ENCODE peak calls at places on chromosomes 6 and 20, in nine cellular contexts. C is Calu3; Z is activated T-cell treated with anti-CD3 and anti-CD28 coated beads for 24 hours; V is fibroblast of the conjunctiva; S is AG04450; T is dermis blood vessel endothelial cell; U is HCT116; Y is stimulated activated naive CD4-positive, alpha-beta T cell; E is CD8-positive, alpha-beta T cell. W is an unnamed sample.

GRCh38 chr20:25858495-25859425 is 162.1 kb upstream of the ZNF337 start:
- DNase-seq in S (no peak), U (no peak), V (no peak), Y (no peak), E (no peak), C (no peak), T (no peak), Z (no peak), W (no peak)

GRCh38 chr20:35394271-35394670 is 17.5 kb downstream of the UQCC1 start:
- DNase-seq in C (no peak), T (no peak), E (no peak), Y (no peak), Z (no peak), U (no peak), V (no peak), S (no peak), W (no peak)

GRCh38 chr6:55669133-55669532 is 90.1 kb upstream of the HMGCLL1 start:
- DNase-seq in T (no peak), U (no peak), Y (no peak), E (no peak), Z (no peak), S (no peak), C (no peak), V (no peak), W (no peak)

GRCh38 chr6:137723273-137724017 is 143.6 kb upstream of the TNFAIP3 start:
- DNase-seq in Y (no peak), U (no peak), Z (no peak), T (no peak), V (no peak), E (no peak), S (no peak), C (no peak), W (no peak)

GRCh38 chr20:59082981-59083380 is 40.4 kb upstream of the PRELID3B start:
- DNase-seq in Y (no peak), Z (no peak), T (no peak), V (no peak), C (no peak), E (no peak), S (no peak), U (no peak), W (no peak)

GRCh38 chr6:158763440-158764187 is 55.6 kb downstream of the EZR start:
- DNase-seq in Z (no peak), Y (no peak), U (no peak), C (no peak), T (no peak), S (no peak), E (no peak), V (no peak), W (no peak)

GRCh38 chr6:151958332-151958731 is 150.8 kb downstream of the ESR1 start:
- DNase-seq in U (no peak), Z (no peak), E (no peak), S (no peak), T (no peak), V (no peak), C (peak), Y (no peak), W (no peak)

GRCh38 chr20:13571662-13572061 is 67.1 kb downstream of the TASP1 start:
- DNase-seq in S (no peak), T (no peak), C (no peak), Z (no peak), E (no peak), Y (no peak), V (no peak), U (no peak), W (no peak)

GRCh38 chr20:15482525-15482924 is 1090.7 kb downstream of the KIF16B start:
- DNase-seq in V (no peak), E (no peak), Y (no peak), U (no peak), S (no peak), C (no peak), Z (no peak), T (no peak), W (no peak)

GRCh38 chr20:45631184-45631583 is at the start of gene WFDC9:
- DNase-seq in U (no peak), Y (no peak), S (no peak), C (no peak), T (no peak), E (no peak), Z (no peak), V (no peak), W (no peak)

GRCh38 chr6:137303436-137303835 is 84.3 kb upstream of the IFNGR1 start:
- DNase-seq in T (no peak), V (no peak), S (no peak), U (no peak), Z (no peak), Y (no peak), E (no peak), C (no peak), W (no peak)

GRCh38 chr20:50049442-50050026 is 63.4 kb downstream of the UBE2V1 start:
- DNase-seq in Y (no peak), T (no peak), Z (no peak), S (no peak), C (no peak), E (no peak), U (no peak), V (no peak), W (no peak)

GRCh38 chr6:89734526-89734925 is 85.1 kb downstream of the MDN1 start:
- DNase-seq in Z (no peak), U (no peak), E (no peak), V (no peak), T (peak), S (no peak), C (no peak), Y (no peak), W (no peak)

GRCh38 chr6:31462026-31462963 is 35.6 kb upstream of the MICB start:
- DNase-seq in S (no peak), E (no peak), C (no peak), Y (no peak), U (no peak), T (peak), V (no peak), Z (no peak), W (no peak)

GRCh38 chr6:7479801-7480266 is 61.6 kb upstream of the DSP start:
- DNase-seq in U (peak), C (peak), Z (no peak), E (no peak), Y (no peak), T (peak), V (peak), S (no peak), W (no peak)

GRCh38 chr20:54433653-54434052 is 41.7 kb upstream of the DOK5 start:
- DNase-seq in S (no peak), E (no peak), T (no peak), V (no peak), U (no peak), Y (no peak), C (no peak), Z (no peak), W (no peak)

GRCh38 chr6:45775026-45775697 is 240.5 kb downstream of the CLIC5 start:
- DNase-seq in Z (no peak), U (no peak), T (no peak), Y (no peak), C (no peak), V (no peak), E (no peak), S (no peak), W (no peak)

GRCh38 chr6:166351715-166352285 is 9.5 kb upstream of the SFT2D1 start:
- DNase-seq in S (no peak), T (peak), Y (no peak), V (no peak), Z (no peak), E (no peak), C (peak), U (no peak), W (peak)

GRCh38 chr6:6736753-6737654 is 148.5 kb downstream of the LY86 start:
- DNase-seq in T (no peak), V (peak), Z (no peak), C (peak), E (no peak), U (no peak), Y (no peak), S (no peak), W (no peak)

GRCh38 chr6:75296811-75297779 is 12.5 kb upstream of the TMEM30A start:
- DNase-seq in V (peak), T (peak), S (no peak), Y (peak), Z (no peak), C (peak), U (peak), E (no peak), W (no peak)

GRCh38 chr20:63619086-63619485 is 7.8 kb downstream of the GMEB2 start:
- DNase-seq in Y (no peak), C (no peak), S (no peak), Z (no peak), T (no peak), U (no peak), V (no peak), E (no peak), W (no peak)

GRCh38 chr6:77231438-77232305 is 231.6 kb downstream of the HTR1B start:
- DNase-seq in V (no peak), U (no peak), Y (no peak), E (no peak), T (peak), C (no peak), S (no peak), Z (no peak), W (no peak)

GRCh38 chr6:34414999-34415858 is 10.6 kb downstream of the RPS10 start:
- DNase-seq in T (peak), C (peak), U (peak), Z (no peak), S (no peak), E (peak), Y (peak), V (peak), W (no peak)

GRCh38 chr6:4582506-4582905 is 193.7 kb upstream of the CDYL start:
- DNase-seq in V (peak), Z (no peak), U (no peak), C (no peak), T (no peak), E (no peak), S (peak), Y (no peak), W (no peak)

GRCh38 chr20:56636701-56637100 is 7.6 kb downstream of the TFAP2C start:
- DNase-seq in S (no peak), Z (no peak), C (no peak), E (no peak), T (no peak), U (no peak), V (peak), Y (no peak), W (no peak)

GRCh38 chr6:30842754-30843610 is 41.3 kb upstream of the DDR1 start:
- DNase-seq in E (no peak), Y (no peak), Z (no peak), C (no peak), S (no peak), U (no peak), T (no peak), V (no peak), W (no peak)

GRCh38 chr6:3999800-4000661 is 78.9 kb downstream of the FAM217A start:
- DNase-seq in Y (no peak), E (no peak), Z (no peak), S (no peak), C (no peak), V (no peak), T (no peak), U (no peak), W (no peak)

GRCh38 chr6:90369024-90369519 is 72.4 kb upstream of the BACH2 start:
- DNase-seq in S (peak), E (no peak), V (peak), Y (no peak), Z (no peak), T (peak), U (peak), C (peak), W (peak)

GRCh38 chr6:163572612-163573011 is 158.1 kb downstream of the QKI start:
- DNase-seq in T (peak), C (peak), V (no peak), Z (no peak), Y (no peak), E (no peak), S (no peak), U (no peak), W (no peak)

GRCh38 chr6:34546551-34547321 is 9.4 kb downstream of the SPDEF start:
- DNase-seq in V (no peak), Y (no peak), U (no peak), C (peak), Z (no peak), S (no peak), T (peak), E (no peak), W (no peak)

GRCh38 chr20:11847827-11848226 is 69.9 kb upstream of the BTBD3 start:
- DNase-seq in E (no peak), T (peak), Z (no peak), Y (no peak), S (no peak), C (no peak), U (no peak), V (no peak), W (no peak)

GRCh38 chr6:79813854-79814477 is 133.4 kb downstream of the ELOVL4 start:
- DNase-seq in T (peak), C (peak), Z (peak), U (peak), E (peak), V (peak), S (peak), Y (peak), W (peak)

GRCh38 chr6:106495014-106495413 is 134.3 kb downstream of the RTN4IP1 start:
- DNase-seq in Z (no peak), V (no peak), C (no peak), Y (no peak), T (no peak), S (no peak), E (no peak), U (no peak), W (no peak)

GRCh38 chr6:49646130-49646824 is 9.6 kb upstream of the RHAG start:
- DNase-seq in E (no peak), U (no peak), S (no peak), Y (no peak), T (no peak), C (no peak), V (no peak), Z (no peak), W (no peak)

GRCh38 chr6:48736486-48737206 is 625.6 kb upstream of the PTCHD4 start:
- DNase-seq in S (peak), Z (no peak), E (no peak), V (peak), Y (no peak), C (no peak), U (no peak), T (no peak), W (no peak)

GRCh38 chr6:5677219-5678000 is 329.3 kb downstream of the NRN1 start:
- DNase-seq in E (no peak), U (no peak), Y (no peak), C (no peak), T (no peak), V (no peak), Z (no peak), S (no peak), W (no peak)